ENCODE peak calls at places on chromosome X, in four cellular contexts. One of them, this sample, is unnamed.

GRCh38 chrX:51743179-51743957 is at the start of gene GSPT2:
- DNase-seq in A549: peak
- DNase-seq in IMR-90: peak
- DNase-seq in uterus: peak
- DNase-seq in this sample: peak

GRCh38 chrX:131975851-131976250 is 47.3 kb upstream of the STK26 start:
- DNase-seq in A549: no peak
- DNase-seq in IMR-90: no peak
- DNase-seq in uterus: no peak
- DNase-seq in this sample: no peak

GRCh38 chrX:25020391-25021131 is 4.8 kb upstream of the ARX start:
- DNase-seq in A549: peak
- DNase-seq in IMR-90: no peak
- DNase-seq in uterus: no peak
- DNase-seq in this sample: peak

GRCh38 chrX:135522878-135523693 is 2.6 kb downstream of the INTS6L start:
- DNase-seq in A549: no peak
- DNase-seq in IMR-90: no peak
- DNase-seq in uterus: no peak
- DNase-seq in this sample: no peak

GRCh38 chrX:74906427-74906826 is 18.8 kb downstream of the NEXMIF start:
- DNase-seq in A549: no peak
- DNase-seq in IMR-90: no peak
- DNase-seq in uterus: no peak
- DNase-seq in this sample: no peak

GRCh38 chrX:13693341-13693871 is 4.5 kb downstream of the RAB9A start:
- DNase-seq in A549: no peak
- DNase-seq in IMR-90: no peak
- DNase-seq in uterus: no peak
- DNase-seq in this sample: no peak

GRCh38 chrX:103343105-103343504 is 13.1 kb downstream of the TCEAL7 start:
- DNase-seq in A549: peak
- DNase-seq in IMR-90: peak
- DNase-seq in uterus: peak
- DNase-seq in this sample: no peak

GRCh38 chrX:136183175-136183574 is 35.8 kb downstream of the FHL1 start:
- DNase-seq in A549: no peak
- DNase-seq in IMR-90: no peak
- DNase-seq in uterus: no peak
- DNase-seq in this sample: no peak

GRCh38 chrX:101176439-101176838 is 43.1 kb upstream of the DRP2 start:
- DNase-seq in A549: no peak
- DNase-seq in IMR-90: no peak
- DNase-seq in uterus: no peak
- DNase-seq in this sample: no peak

DNA sequence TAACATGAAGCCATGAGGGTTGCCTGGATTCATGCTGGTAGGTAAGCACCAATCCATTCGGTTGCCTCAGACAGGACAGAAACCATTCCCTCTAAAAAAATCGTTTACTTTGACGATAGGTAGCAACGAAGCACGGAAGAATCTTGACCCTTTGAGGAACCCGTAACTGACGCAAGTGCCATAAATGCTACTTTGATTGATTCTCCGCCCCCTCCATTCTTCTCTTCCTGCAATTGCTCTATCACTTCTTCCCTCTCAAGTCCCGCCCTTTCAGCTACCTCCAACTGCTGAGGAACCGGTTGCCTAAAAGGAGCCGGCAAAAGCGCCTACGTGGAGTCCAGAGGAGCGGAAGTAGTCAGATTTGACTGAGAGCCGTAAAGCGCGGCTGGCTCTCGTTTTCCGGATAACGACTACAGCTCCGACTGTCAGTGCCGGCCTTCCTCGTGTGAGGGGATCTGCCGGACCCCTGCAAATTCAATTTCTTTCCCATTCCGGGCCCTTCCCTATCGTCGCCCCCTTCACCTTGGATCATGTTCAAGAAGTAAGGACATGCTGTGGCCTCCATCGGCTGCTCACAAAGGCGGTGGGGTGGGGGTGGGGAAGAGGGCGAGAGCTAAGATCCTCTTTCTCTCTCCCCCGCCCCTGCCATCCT is at the start of gene MCTS1:
- DNase-seq in A549: peak
- DNase-seq in IMR-90: peak
- DNase-seq in uterus: peak
- DNase-seq in this sample: peak
- TF ChIP-seq POLR2A in A549: peak
- TF ChIP-seq POLR2A in IMR-90: peak
- TF ChIP-seq POLR2A in uterus: peak
- TF ChIP-seq POLR2A in this sample: peak

DNA sequence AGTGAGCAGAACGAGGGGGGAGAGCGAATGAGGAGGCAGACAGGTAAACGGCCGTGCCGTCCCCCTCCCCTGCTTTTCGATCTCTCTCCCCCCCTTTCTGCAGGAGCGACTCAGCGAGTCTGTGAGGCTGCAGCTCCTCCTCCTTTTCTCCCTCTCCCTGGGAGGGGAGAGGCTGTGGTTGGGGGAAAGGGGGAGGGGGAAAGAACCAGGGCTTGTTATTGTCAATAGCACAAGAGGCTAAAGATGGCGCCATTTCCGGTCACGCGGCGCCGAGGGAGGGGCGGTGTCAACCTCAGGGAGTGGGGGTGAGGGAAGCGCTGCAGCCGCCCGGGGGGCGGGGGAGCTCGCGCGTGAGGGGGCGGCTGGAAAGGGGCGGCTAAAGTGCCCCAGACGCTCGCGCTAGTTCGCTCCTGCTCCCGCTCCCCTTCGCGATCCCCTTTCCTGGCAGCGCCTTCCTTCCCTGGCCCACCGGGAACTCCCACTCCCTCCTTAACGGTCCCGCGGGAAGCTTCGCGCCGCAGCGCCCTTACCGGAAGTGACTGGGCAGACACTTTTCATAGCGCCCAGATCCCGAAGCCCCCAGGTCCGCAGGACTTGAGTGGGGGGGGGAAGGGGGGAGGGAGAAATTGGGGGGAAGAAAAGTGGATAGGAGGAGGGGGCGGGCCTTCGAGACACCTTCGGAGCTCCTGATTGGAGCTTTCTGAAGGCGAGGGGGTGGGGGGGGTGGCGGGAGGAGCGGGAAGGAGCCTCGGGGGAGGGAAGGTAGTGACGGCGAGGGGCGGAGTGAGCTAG is at the start of gene CUL4B:
- DNase-seq in A549: peak
- DNase-seq in IMR-90: peak
- DNase-seq in uterus: peak
- DNase-seq in this sample: peak
- TF ChIP-seq POLR2A in A549: peak
- TF ChIP-seq POLR2A in IMR-90: peak
- TF ChIP-seq POLR2A in uterus: peak
- TF ChIP-seq POLR2A in this sample: peak

GRCh38 chrX:77910108-77910840 is at the start of gene ATP7A:
- DNase-seq in A549: peak
- DNase-seq in IMR-90: peak
- DNase-seq in uterus: peak
- DNase-seq in this sample: peak
- TF ChIP-seq POLR2A in A549: peak
- TF ChIP-seq POLR2A in IMR-90: peak
- TF ChIP-seq POLR2A in uterus: peak
- TF ChIP-seq POLR2A in this sample: peak

DNA sequence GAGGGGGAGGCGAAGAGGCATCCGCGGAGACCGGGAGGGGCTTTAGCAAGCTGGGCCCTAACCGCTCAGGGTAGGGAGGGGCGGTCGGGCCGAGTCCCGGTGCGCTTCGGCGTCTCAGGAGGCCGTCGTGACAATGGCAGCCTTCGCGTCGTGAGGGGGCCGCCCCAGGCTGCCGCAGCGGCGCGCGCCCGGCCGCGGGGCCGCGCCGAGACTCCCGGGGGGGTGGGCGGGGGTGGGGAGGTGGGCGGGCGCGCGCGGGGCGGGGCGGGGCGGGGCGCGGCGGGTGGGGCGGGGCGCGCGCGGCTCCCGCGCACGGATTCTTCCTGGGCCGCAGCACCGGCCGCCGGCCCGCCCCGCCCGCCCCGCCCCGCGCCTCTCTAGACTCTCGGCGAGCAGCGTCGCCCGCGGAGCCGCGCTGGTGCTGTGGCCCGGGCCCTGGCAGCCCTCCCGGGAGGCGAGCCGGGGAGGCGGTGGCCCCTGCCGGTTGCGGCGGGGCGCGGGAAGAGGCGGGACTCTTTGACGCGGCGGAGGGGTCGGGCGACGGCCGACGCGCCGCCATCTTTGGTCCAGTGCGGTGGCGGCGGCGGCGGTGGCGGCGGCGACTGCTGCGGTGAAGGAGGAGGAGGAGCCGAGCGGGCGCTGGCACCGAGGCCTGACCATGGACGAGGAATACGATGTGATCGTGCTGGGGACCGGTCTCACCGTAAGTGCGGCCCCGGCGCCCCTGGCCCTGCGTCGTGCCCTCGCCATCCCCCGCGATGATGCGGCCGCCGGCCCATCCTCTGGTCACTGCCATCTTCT is at the start of gene GDI1:
- DNase-seq in A549: peak
- DNase-seq in IMR-90: peak
- DNase-seq in uterus: no peak
- DNase-seq in this sample: peak
- TF ChIP-seq POLR2A in A549: peak
- TF ChIP-seq POLR2A in IMR-90: no peak
- TF ChIP-seq POLR2A in uterus: peak
- TF ChIP-seq POLR2A in this sample: peak

DNA sequence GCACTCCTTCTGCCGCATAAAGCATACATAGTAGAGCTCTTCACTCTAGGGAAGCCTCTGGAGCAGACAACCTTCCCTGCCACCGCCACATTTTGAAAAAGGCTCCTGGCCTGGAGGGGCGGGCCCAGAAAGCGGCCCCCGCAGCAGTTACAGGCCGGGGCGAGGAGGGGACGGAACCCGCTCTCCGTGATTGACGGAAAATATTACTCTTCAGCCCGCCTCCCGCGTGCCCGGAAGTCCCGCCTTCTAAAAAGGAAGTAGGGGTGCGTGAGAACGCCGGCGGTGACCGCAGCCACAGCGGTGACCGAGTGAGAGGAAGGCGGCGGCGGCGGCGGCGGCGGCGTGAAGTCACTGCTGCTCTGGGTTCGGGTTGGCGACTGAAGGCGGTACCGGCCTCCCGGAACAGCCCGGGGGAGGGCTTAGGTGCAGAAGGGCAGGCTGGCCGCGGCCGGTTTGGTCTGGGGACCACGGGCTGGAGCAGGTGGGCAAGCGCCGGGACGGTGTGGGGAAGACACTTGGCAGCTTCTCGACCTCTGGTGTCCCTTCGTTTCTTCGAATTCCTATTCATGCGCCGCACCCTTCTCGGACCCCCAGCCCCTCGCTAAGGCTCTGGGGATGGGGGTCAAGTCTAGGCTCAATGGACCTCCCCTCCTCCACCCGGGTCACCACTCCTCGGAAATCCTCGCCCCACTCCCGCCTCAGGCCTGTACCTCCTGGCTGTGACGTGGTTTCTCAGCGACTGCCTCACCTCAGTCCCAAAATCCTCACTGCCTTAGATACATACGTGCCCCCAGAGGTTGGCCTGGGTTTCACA is at the start of gene HCCS:
- DNase-seq in A549: peak
- DNase-seq in IMR-90: peak
- DNase-seq in uterus: peak
- DNase-seq in this sample: peak
- TF ChIP-seq POLR2A in A549: peak
- TF ChIP-seq POLR2A in IMR-90: peak
- TF ChIP-seq POLR2A in uterus: peak
- TF ChIP-seq POLR2A in this sample: no peak